ENCODE peak calls at places on chromosome 6, in nine cellular contexts. H is endothelial cell, I is astrocyte of the spinal cord, N is hepatocyte, O is left lung, R is T1000, Z is glomerular endothelial cell, E is right atrium auricular region, Y is WTC11. B is an unnamed sample.

GRCh38 chr6:31776563-31776960 is 566 bp downstream of the VWA7 start:
- DNase-seq in Z (no peak), Y (no peak), O (peak), N (no peak), I (no peak), R (no peak), E (no peak), H (no peak), B (no peak)

GRCh38 chr6:98992494-98992893 is 44.7 kb upstream of the FBXL4 start:
- DNase-seq in I (no peak), H (no peak), Z (no peak), N (no peak), R (no peak), Y (no peak), E (no peak), O (no peak), B (no peak)

GRCh38 chr6:72913797-72914196 is 291.9 kb downstream of the KCNQ5 start:
- DNase-seq in H (no peak), Y (no peak), Z (no peak), N (no peak), I (no peak), R (no peak), E (no peak), O (no peak), B (no peak)

GRCh38 chr6:158069800-158070195 is 88.1 kb downstream of the SYNJ2 start:
- DNase-seq in Z (peak), I (peak), H (no peak), Y (no peak), O (no peak), E (no peak), R (no peak), N (no peak), B (no peak)

GRCh38 chr6:14635933-14636599 is 518.5 kb downstream of the CD83 start:
- DNase-seq in Y (no peak), I (no peak), R (no peak), N (no peak), H (no peak), E (no peak), Z (no peak), O (no peak), B (no peak)

GRCh38 chr6:87848616-87849015 is 146.6 kb upstream of the AKIRIN2 start:
- DNase-seq in I (no peak), Y (no peak), N (peak), H (no peak), O (no peak), R (no peak), E (no peak), Z (no peak), B (no peak)

GRCh38 chr6:7758456-7758855 is 32.6 kb downstream of the BMP6 start:
- DNase-seq in Y (no peak), I (peak), O (no peak), H (no peak), E (no peak), N (no peak), Z (peak), R (peak), B (no peak)

GRCh38 chr6:136989591-136990578 is 54.9 kb downstream of the IL20RA start:
- DNase-seq in O (peak), Y (peak), N (peak), H (peak), R (no peak), I (no peak), E (no peak), Z (no peak), B (peak)

GRCh38 chr6:52512199-52512598 is 64.7 kb downstream of the TRAM2 start:
- DNase-seq in I (peak), H (no peak), E (peak), N (peak), R (peak), Y (no peak), O (no peak), Z (no peak), B (no peak)

GRCh38 chr6:158907931-158908330 is 88.8 kb upstream of the EZR start:
- DNase-seq in Y (no peak), O (no peak), N (no peak), Z (no peak), I (no peak), H (no peak), R (no peak), E (no peak), B (no peak)

GRCh38 chr6:74585779-74586178 is 620.1 kb downstream of the COL12A1 start:
- DNase-seq in Y (no peak), Z (no peak), N (no peak), R (no peak), O (no peak), I (peak), E (no peak), H (no peak), B (no peak)

GRCh38 chr6:148343383-148343782 is 745 bp downstream of the SASH1 start:
- DNase-seq in H (no peak), Z (no peak), O (no peak), Y (no peak), R (no peak), I (no peak), N (no peak), E (no peak), B (no peak)

GRCh38 chr6:68307301-68307700 is 327.8 kb upstream of the ADGRB3 start:
- DNase-seq in H (no peak), I (no peak), O (no peak), Y (no peak), R (no peak), E (no peak), N (no peak), Z (no peak), B (no peak)

GRCh38 chr6:150744522-150745260 is 120.8 kb upstream of the MTHFD1L start:
- DNase-seq in N (no peak), R (no peak), I (no peak), E (no peak), Y (no peak), H (no peak), O (no peak), Z (no peak), B (no peak)

GRCh38 chr6:106628658-106629102 is 618 bp downstream of the RTN4IP1 start:
- DNase-seq in Z (no peak), Y (no peak), I (no peak), E (no peak), N (peak), O (no peak), R (no peak), H (no peak), B (peak)

GRCh38 chr6:24412294-24412693 is 9.6 kb downstream of the MRS2 start:
- DNase-seq in N (no peak), H (no peak), E (no peak), O (no peak), R (no peak), Z (no peak), I (no peak), Y (no peak), B (no peak)

GRCh38 chr6:145904878-145905277 is 59.3 kb downstream of the SHPRH start:
- DNase-seq in H (no peak), N (no peak), I (no peak), R (no peak), Z (no peak), E (no peak), Y (no peak), O (no peak), B (no peak)

GRCh38 chr6:159249752-159250151 is 80.6 kb downstream of the FNDC1 start:
- DNase-seq in E (no peak), O (no peak), Z (no peak), R (no peak), I (peak), H (no peak), Y (no peak), N (no peak), B (no peak)

GRCh38 chr6:109793793-109794192 is 102.7 kb downstream of the FIG4 start:
- DNase-seq in O (no peak), Y (no peak), H (no peak), I (peak), E (peak), N (peak), R (peak), Z (peak), B (no peak)

GRCh38 chr6:108872001-108872974 is 24.1 kb downstream of the ARMC2 start:
- DNase-seq in O (no peak), N (no peak), R (no peak), I (no peak), Y (no peak), E (no peak), H (no peak), Z (no peak), B (peak)

GRCh38 chr6:72855471-72855870 is 233.6 kb downstream of the KCNQ5 start:
- DNase-seq in Z (no peak), I (peak), H (no peak), R (no peak), O (no peak), Y (no peak), E (no peak), N (no peak), B (no peak)

B was measured in neural progenitor cell.